ENCODE peak calls at places on chromosome 1, in four cellular contexts. One of them, this sample, is unnamed.

GRCh38 chr1:34924759-34925555 is 4.5 kb downstream of the DLGAP3 start:
- DNase-seq in hepatocyte: peak
- DNase-seq in Ammon's horn: no peak
- DNase-seq in heart left ventricle: peak
- DNase-seq in this sample: no peak

GRCh38 chr1:99648107-99648506 is 2.2 kb downstream of the PALMD start:
- DNase-seq in hepatocyte: peak
- DNase-seq in heart left ventricle: peak
- DNase-seq in Ammon's horn: peak
- DNase-seq in this sample: no peak

GRCh38 chr1:65343286-65343685 is 33.9 kb downstream of the DNAJC6 start:
- DNase-seq in heart left ventricle: no peak
- DNase-seq in Ammon's horn: no peak
- DNase-seq in hepatocyte: no peak
- DNase-seq in this sample: no peak

GRCh38 chr1:6412896-6413295 is 6.8 kb downstream of the HES2 start:
- DNase-seq in Ammon's horn: no peak
- DNase-seq in heart left ventricle: no peak
- DNase-seq in hepatocyte: no peak
- DNase-seq in this sample: no peak

GRCh38 chr1:16967095-16967567 is 13.3 kb downstream of the MFAP2 start:
- DNase-seq in hepatocyte: peak
- DNase-seq in Ammon's horn: peak
- DNase-seq in heart left ventricle: peak
- DNase-seq in this sample: no peak

GRCh38 chr1:201475121-201475520 is 6.1 kb upstream of the PHLDA3 start:
- DNase-seq in Ammon's horn: no peak
- DNase-seq in heart left ventricle: no peak
- DNase-seq in hepatocyte: no peak
- DNase-seq in this sample: no peak

GRCh38 chr1:194654956-194655355 is 1468.5 kb upstream of the B3GALT2 start:
- DNase-seq in Ammon's horn: no peak
- DNase-seq in hepatocyte: no peak
- DNase-seq in heart left ventricle: no peak
- DNase-seq in this sample: no peak

GRCh38 chr1:27342778-27343638 is 1.2 kb downstream of the SYTL1 start:
- DNase-seq in hepatocyte: peak
- DNase-seq in heart left ventricle: peak
- DNase-seq in Ammon's horn: peak
- DNase-seq in this sample: no peak

GRCh38 chr1:186093437-186093836 is 281.6 kb downstream of the TPR start:
- DNase-seq in heart left ventricle: peak
- DNase-seq in Ammon's horn: no peak
- DNase-seq in hepatocyte: no peak
- DNase-seq in this sample: no peak

GRCh38 chr1:235160395-235160964 is 570 bp downstream of the RBM34 start:
- DNase-seq in Ammon's horn: no peak
- DNase-seq in heart left ventricle: no peak
- DNase-seq in hepatocyte: no peak
- DNase-seq in this sample: peak

GRCh38 chr1:150550222-150551048 is 1.2 kb downstream of the ADAMTSL4 start:
- DNase-seq in hepatocyte: peak
- DNase-seq in Ammon's horn: no peak
- DNase-seq in heart left ventricle: no peak
- DNase-seq in this sample: no peak

GRCh38 chr1:227576152-227576551 is 12.8 kb downstream of the ZNF678 start:
- DNase-seq in hepatocyte: no peak
- DNase-seq in heart left ventricle: no peak
- DNase-seq in Ammon's horn: no peak
- DNase-seq in this sample: no peak

GRCh38 chr1:195663549-195664280 is 944.5 kb downstream of the KCNT2 start:
- DNase-seq in heart left ventricle: no peak
- DNase-seq in Ammon's horn: peak
- DNase-seq in hepatocyte: peak
- DNase-seq in this sample: peak

GRCh38 chr1:235293322-235293942 is 34.5 kb downstream of the ARID4B start:
- DNase-seq in heart left ventricle: no peak
- DNase-seq in hepatocyte: no peak
- DNase-seq in Ammon's horn: no peak
- DNase-seq in this sample: no peak

GRCh38 chr1:108590947-108591346 is 31.0 kb downstream of the EEIG2 start:
- DNase-seq in Ammon's horn: no peak
- DNase-seq in heart left ventricle: no peak
- DNase-seq in hepatocyte: peak
- DNase-seq in this sample: peak

GRCh38 chr1:190277116-190277515 is 200.5 kb downstream of the BRINP3 start:
- DNase-seq in heart left ventricle: no peak
- DNase-seq in hepatocyte: no peak
- DNase-seq in Ammon's horn: no peak
- DNase-seq in this sample: no peak

GRCh38 chr1:179926494-179927205 is 28.0 kb upstream of the CEP350 start:
- DNase-seq in hepatocyte: peak
- DNase-seq in Ammon's horn: no peak
- DNase-seq in heart left ventricle: no peak
- DNase-seq in this sample: peak

GRCh38 chr1:109040627-109041613 is 982 bp downstream of the WDR47 start:
- DNase-seq in hepatocyte: peak
- DNase-seq in Ammon's horn: peak
- DNase-seq in heart left ventricle: peak
- DNase-seq in this sample: no peak

GRCh38 chr1:95509989-95510388 is 276.0 kb downstream of the RWDD3 start:
- DNase-seq in hepatocyte: no peak
- DNase-seq in Ammon's horn: peak
- DNase-seq in heart left ventricle: no peak
- DNase-seq in this sample: no peak

GRCh38 chr1:77484334-77484733 is 198.1 kb downstream of the ZZZ3 start:
- DNase-seq in Ammon's horn: no peak
- DNase-seq in hepatocyte: no peak
- DNase-seq in heart left ventricle: no peak
- DNase-seq in this sample: no peak

GRCh38 chr1:151508721-151509292 is 2.4 kb upstream of the CGN start:
- DNase-seq in hepatocyte: peak
- DNase-seq in heart left ventricle: no peak
- DNase-seq in Ammon's horn: no peak
- DNase-seq in this sample: no peak

GRCh38 chr1:222372221-222372620 is 175.7 kb downstream of the HHIPL2 start:
- DNase-seq in Ammon's horn: no peak
- DNase-seq in heart left ventricle: no peak
- DNase-seq in hepatocyte: no peak
- DNase-seq in this sample: no peak

GRCh38 chr1:55050283-55050682 is 10.9 kb downstream of the PCSK9 start:
- DNase-seq in heart left ventricle: no peak
- DNase-seq in hepatocyte: no peak
- DNase-seq in Ammon's horn: peak
- DNase-seq in this sample: no peak

GRCh38 chr1:87926131-87926828 is 597.6 kb downstream of the LMO4 start:
- DNase-seq in hepatocyte: no peak
- DNase-seq in Ammon's horn: no peak
- DNase-seq in heart left ventricle: no peak
- DNase-seq in this sample: no peak

GRCh38 chr1:147152772-147153171 is 19.5 kb downstream of the PRKAB2 start:
- DNase-seq in heart left ventricle: no peak
- DNase-seq in Ammon's horn: no peak
- DNase-seq in hepatocyte: no peak
- DNase-seq in this sample: no peak

GRCh38 chr1:208233546-208233945 is 10.6 kb downstream of the PLXNA2 start:
- DNase-seq in heart left ventricle: no peak
- DNase-seq in Ammon's horn: peak
- DNase-seq in hepatocyte: peak
- DNase-seq in this sample: no peak

GRCh38 chr1:215845224-215845902 is 278.3 kb downstream of the KCTD3 start:
- DNase-seq in heart left ventricle: no peak
- DNase-seq in hepatocyte: peak
- DNase-seq in Ammon's horn: peak
- DNase-seq in this sample: peak

GRCh38 chr1:12132078-12132477 is 34.7 kb upstream of the TNFRSF1B start:
- DNase-seq in Ammon's horn: no peak
- DNase-seq in hepatocyte: no peak
- DNase-seq in heart left ventricle: no peak
- DNase-seq in this sample: peak

GRCh38 chr1:40712405-40712944 is 21.0 kb downstream of the NFYC start:
- DNase-seq in hepatocyte: no peak
- DNase-seq in heart left ventricle: no peak
- DNase-seq in Ammon's horn: no peak
- DNase-seq in this sample: no peak

GRCh38 chr1:103546496-103546895 is 21.0 kb downstream of the RNPC3 start:
- DNase-seq in heart left ventricle: no peak
- DNase-seq in hepatocyte: no peak
- DNase-seq in Ammon's horn: no peak
- DNase-seq in this sample: no peak

GRCh38 chr1:191709215-191709614 is 449.0 kb upstream of the RGS18 start:
- DNase-seq in Ammon's horn: no peak
- DNase-seq in heart left ventricle: no peak
- DNase-seq in hepatocyte: no peak
- DNase-seq in this sample: no peak

GRCh38 chr1:181124206-181124825 is 35.8 kb downstream of the IER5 start:
- DNase-seq in hepatocyte: no peak
- DNase-seq in heart left ventricle: no peak
- DNase-seq in Ammon's horn: peak
- DNase-seq in this sample: no peak

GRCh38 chr1:10614377-10615225 is 139.9 kb downstream of the PEX14 start:
- DNase-seq in heart left ventricle: no peak
- DNase-seq in hepatocyte: no peak
- DNase-seq in Ammon's horn: no peak
- DNase-seq in this sample: no peak

GRCh38 chr1:25711555-25712298 is 88.3 kb upstream of the SELENON start:
- DNase-seq in heart left ventricle: no peak
- DNase-seq in hepatocyte: no peak
- DNase-seq in Ammon's horn: peak
- DNase-seq in this sample: no peak

This sample was measured in BJ.